ENCODE peak calls at places on chromosome 3, in four cellular contexts. V, L, K and F are unnamed samples.

GRCh38 chr3:188697127-188697526 is 474.6 kb upstream of the TPRG1 start:
- DNase-seq in V (no peak), L (no peak), K (no peak), F (peak; percentile 32)

GRCh38 chr3:12906141-12906915 is 65.0 kb upstream of the RPL32 start:
- DNase-seq in K (no peak), L (no peak), V (no peak), F (no peak)

GRCh38 chr3:13170317-13170716 is 97.1 kb upstream of the IQSEC1 start:
- DNase-seq in V (no peak), L (no peak), K (no peak), F (no peak)

GRCh38 chr3:152318512-152318911 is 49.8 kb downstream of the MBNL1 start:
- DNase-seq in K (no peak), V (no peak), L (no peak), F (no peak)

GRCh38 chr3:187291512-187292132 is at the start of gene MASP1:
- DNase-seq in K (peak; percentile 38), V (no peak), L (peak; percentile 5), F (peak; percentile 64)

GRCh38 chr3:113523241-113523640 is 8.3 kb upstream of the SPICE1 start:
- DNase-seq in K (no peak), V (no peak), L (no peak), F (no peak)

GRCh38 chr3:127851899-127852298 is 29.6 kb upstream of the MGLL start:
- DNase-seq in V (no peak), L (no peak), K (no peak), F (peak; percentile 37)

GRCh38 chr3:41688595-41689380 is 273.1 kb downstream of the ULK4 start:
- DNase-seq in L (peak; percentile 89), V (no peak), K (peak; percentile 78), F (no peak)

GRCh38 chr3:79866162-79866561 is 98.4 kb upstream of the ROBO1 start:
- DNase-seq in V (no peak), K (no peak), L (no peak), F (no peak)

GRCh38 chr3:152219225-152219624 is 49.5 kb upstream of the MBNL1 start:
- DNase-seq in K (no peak), L (no peak), V (no peak), F (no peak)

GRCh38 chr3:127175272-127175671 is 17.7 kb upstream of the PRR23E start:
- DNase-seq in K (no peak), V (no peak), L (no peak), F (no peak)

GRCh38 chr3:1824359-1824758 is 274.3 kb upstream of the CNTN4 start:
- DNase-seq in L (no peak), V (no peak), K (no peak), F (no peak)

GRCh38 chr3:194951931-194952572 is 266.4 kb downstream of the FAM43A start:
- DNase-seq in V (no peak), K (no peak), L (no peak), F (no peak)

GRCh38 chr3:57942366-57942765 is 65.9 kb upstream of the FLNB start:
- DNase-seq in V (no peak), K (no peak), L (no peak), F (no peak)

GRCh38 chr3:67531149-67532101 is 123.0 kb downstream of the SUCLG2 start:
- DNase-seq in V (no peak), K (no peak), L (peak; percentile 39), F (no peak)

GRCh38 chr3:118067439-118067838 is 967.2 kb downstream of the IGSF11 start:
- DNase-seq in L (no peak), K (no peak), V (no peak), F (no peak)

GRCh38 chr3:64354221-64354620 is 129.0 kb upstream of the PRICKLE2 start:
- DNase-seq in L (peak; percentile 67), V (no peak), K (peak; percentile 47), F (no peak)

GRCh38 chr3:64353256-64353655 is 128.0 kb upstream of the PRICKLE2 start:
- DNase-seq in L (peak; percentile 48), V (no peak), K (peak; percentile 65), F (no peak)

GRCh38 chr3:64354956-64355355 is 129.7 kb upstream of the PRICKLE2 start:
- DNase-seq in L (no peak), K (no peak), V (no peak), F (no peak)

GRCh38 chr3:64357481-64357880 is 132.2 kb upstream of the PRICKLE2 start:
- DNase-seq in L (no peak), V (no peak), K (no peak), F (no peak)

GRCh38 chr3:64355473-64355872 is 130.2 kb upstream of the PRICKLE2 start:
- DNase-seq in V (no peak), L (peak; percentile 66), K (peak; percentile 67), F (peak; percentile 19)
- H3K4me3 ChIP-seq in V (no peak overlapping the region), L (no peak overlapping the region), K (no peak overlapping the region), F (no peak overlapping the region)

GRCh38 chr3:172749201-172749965 is 1.1 kb upstream of the ECT2 start:
- DNase-seq in L (peak; percentile 98), K (peak; percentile 96), V (peak; percentile 48), F (no peak)

GRCh38 chr3:172752651-172753050 is 2.1 kb downstream of the ECT2 start:
- DNase-seq in L (no peak), K (no peak), V (no peak), F (no peak)

GRCh38 chr3:172750368-172751187 is at the start of gene ECT2:
- DNase-seq in K (peak; percentile 100), V (peak; percentile 100), L (peak; percentile 100), F (peak; percentile 100)

GRCh38 chr3:172750069-172750367 is 508 bp upstream of the ECT2 start:
- DNase-seq in K (no peak), L (no peak), V (no peak), F (no peak)

DNA sequence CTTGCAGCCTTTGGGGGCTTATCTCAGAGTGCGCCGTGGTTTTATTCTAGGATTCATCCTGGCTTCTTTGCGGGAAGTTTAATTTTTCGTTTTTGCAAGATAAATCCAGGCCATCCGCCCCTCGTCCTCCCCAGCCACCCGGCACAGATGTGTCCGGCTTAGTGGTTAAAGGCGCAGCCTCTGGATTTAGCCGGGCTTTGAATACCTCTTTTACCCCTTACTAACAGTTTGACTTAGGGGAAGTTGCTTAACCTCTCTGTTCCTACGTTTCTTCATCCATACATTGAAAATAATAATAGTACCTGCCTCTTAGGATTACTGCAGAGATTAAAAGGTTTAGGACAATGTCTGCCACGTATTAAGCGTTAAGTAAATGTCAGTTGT is 654 bp downstream of the ECT2 start:
- DNase-seq in L (no peak), V (peak; percentile 49), K (peak; percentile 12), F (peak; percentile 48)
- H3K4me1 ChIP-seq in L (peaks cover 13% of the 10 kb centered on the region), V (peaks cover 4% of the 10 kb centered on the region), K (no peaks in the 10 kb centered on the region), F (peaks cover 12% of the 10 kb centered on the region)

GRCh38 chr3:72187131-72187530 is 402.2 kb upstream of the PROK2 start:
- DNase-seq in V (no peak), K (no peak), L (no peak), F (peak; percentile 18)
- TF ChIP-seq CTCF in V (no peak), K (no peak), L (no peak), F (peak; percentile 24)

DNA sequence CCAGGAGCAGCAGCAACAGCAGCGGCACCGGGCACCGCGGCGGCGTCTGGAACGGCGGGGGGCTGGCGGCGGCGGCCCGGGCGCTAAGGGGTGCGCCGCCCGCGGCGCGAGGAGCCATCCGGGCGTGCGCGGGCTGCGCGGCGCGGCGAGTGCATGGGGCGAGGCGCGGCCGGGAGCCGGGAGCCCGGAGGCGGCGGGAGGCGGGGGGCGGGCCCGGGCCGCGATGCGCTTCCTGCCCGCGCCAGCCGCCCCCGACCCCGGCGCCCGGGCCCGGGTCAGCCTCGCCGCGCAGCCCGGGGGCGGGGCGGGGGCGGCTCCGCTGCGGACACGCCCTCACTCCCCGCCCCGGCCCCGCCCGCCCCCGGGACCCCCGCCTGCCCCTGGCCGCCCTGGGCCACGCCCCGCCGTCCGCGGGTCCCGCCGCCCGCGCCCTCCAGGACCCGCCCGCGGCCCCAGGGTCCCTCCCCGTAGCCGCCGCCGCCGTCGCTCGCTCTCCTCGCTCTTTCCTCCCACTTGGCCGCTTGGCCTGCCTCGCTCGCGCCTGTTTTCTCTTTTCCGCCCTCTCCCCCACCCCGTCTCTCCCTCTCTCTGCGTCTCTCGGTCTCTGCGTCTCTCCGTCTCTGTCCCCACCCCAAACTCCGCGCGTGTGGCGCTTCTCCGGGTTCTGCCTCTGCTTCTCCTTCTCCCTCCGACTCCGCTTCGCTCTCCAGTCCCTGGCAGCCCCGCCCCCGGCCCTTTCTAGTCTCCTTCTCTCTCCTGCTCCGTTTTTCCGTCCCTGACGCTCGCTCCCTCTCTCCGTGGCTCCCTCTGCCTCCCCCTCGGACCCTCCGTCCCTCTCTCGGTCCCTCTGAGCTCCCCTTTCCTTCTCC is at the start of gene PLXND1:
- DNase-seq in L (peak; percentile 62), K (peak; percentile 39), V (peak; percentile 64), F (peak; percentile 90)
- H3K4me3 ChIP-seq in L (peak within 1 kb of the TSS; percentile 78), K (peak within 1 kb of the TSS; percentile 95), V (peak within 1 kb of the TSS; percentile 39), F (peak within 1 kb of the TSS; percentile 60)

GRCh38 chr3:71051259-71051595 is 532.3 kb downstream of the FOXP1 start:
- DNase-seq in V (no peak), L (no peak), K (no peak), F (no peak)

GRCh38 chr3:71051893-71052687 is 531.4 kb downstream of the FOXP1 start:
- DNase-seq in L (no peak), K (peak; percentile 40), V (no peak), F (no peak)

GRCh38 chr3:71050521-71051258 is 532.8 kb downstream of the FOXP1 start:
- DNase-seq in V (no peak), K (peak; percentile 62), L (peak; percentile 96), F (no peak)

GRCh38 chr3:71048948-71049347 is 534.6 kb downstream of the FOXP1 start:
- DNase-seq in V (peak; percentile 78), K (no peak), L (no peak), F (no peak)

DNA sequence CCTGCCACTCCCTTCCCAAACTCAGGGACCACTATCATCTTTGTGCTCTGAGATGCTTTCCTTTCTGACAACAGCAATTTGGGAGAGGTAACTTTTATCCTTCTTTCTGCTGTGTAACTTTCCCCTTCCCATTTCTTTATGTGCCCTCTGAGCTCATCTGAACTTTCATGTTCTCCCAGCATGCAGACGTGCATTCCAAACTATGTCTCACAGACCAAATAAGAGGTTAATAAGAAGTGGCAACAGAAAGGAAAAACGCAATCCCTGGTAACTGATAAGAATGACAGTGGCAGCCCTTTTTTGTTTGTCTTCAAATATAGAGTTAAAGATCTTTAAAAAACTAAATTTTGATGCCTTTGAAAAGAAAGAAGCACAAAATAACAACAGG is 533.4 kb downstream of the FOXP1 start:
- DNase-seq in V (no peak), L (peak; percentile 89), K (peak; percentile 83), F (no peak)
- H3K4me1 ChIP-seq in V (peaks cover 27% of the 10 kb centered on the region), L (peaks cover 24% of the 10 kb centered on the region), K (peaks cover 36% of the 10 kb centered on the region), F (peaks cover 47% of the 10 kb centered on the region)

GRCh38 chr3:171049831-171050444 is 23.4 kb upstream of the SLC2A2 start:
- DNase-seq in L (peak; percentile 50), V (peak; percentile 31), K (peak; percentile 61), F (peak; percentile 79)
- TF ChIP-seq CTCF in L (peak; percentile 57), V (peak; percentile 36), K (peak; percentile 76), F (peak; percentile 78)

GRCh38 chr3:14428087-14429067 is 26.0 kb downstream of the SLC6A6 start:
- DNase-seq in K (no peak), V (no peak), L (peak; percentile 33), F (no peak)
- H3K4me3 ChIP-seq in K (no peak overlapping the region), V (no peak overlapping the region), L (no peak overlapping the region), F (no peak overlapping the region)

GRCh38 chr3:134334901-134335280 is 39.4 kb downstream of the AMOTL2 start:
- DNase-seq in K (no peak), V (no peak), L (no peak), F (no peak)
- H3K4me1 ChIP-seq in K (peaks cover 49% of the 10 kb centered on the region), V (no peaks in the 10 kb centered on the region), L (peaks cover 39% of the 10 kb centered on the region), F (peaks cover 44% of the 10 kb centered on the region)

GRCh38 chr3:69141313-69141712 is 18.9 kb upstream of the LMOD3 start:
- DNase-seq in L (no peak), V (no peak), K (no peak), F (no peak)
- TF ChIP-seq CTCF in L (no peak), V (no peak), K (no peak), F (no peak)

GRCh38 chr3:132034486-132035464 is at the start of gene CPNE4:
- DNase-seq in K (peak; percentile 51), V (peak; percentile 77), L (peak; percentile 44), F (peak; percentile 95)
- H3K4me3 ChIP-seq in K (no peak within 1 kb of the TSS), V (no peak within 1 kb of the TSS), L (peak within 1 kb of the TSS; percentile 14), F (peak within 1 kb of the TSS; percentile 48)